ENCODE peak calls at places on chromosome 5, in ten cellular contexts. Z is choroid plexus epithelial cell; T is lower lobe of right lung; P is WTC11; R is endothelial cell; C is nephron progenitor cell; D is lower leg skin; N is CD8-positive, alpha-beta T cell; H is kidney epithelial cell; G is neural crest cell. X is an unnamed sample.

GRCh38 chr5:81450940-81451339 is 57.0 kb upstream of the ACOT12 start:
- DNase-seq in G (no peak), C (no peak), Z (peak), R (no peak), T (no peak), P (no peak), H (no peak), D (no peak), N (no peak), X (no peak)

GRCh38 chr5:109161914-109162683 is 247.7 kb downstream of the PJA2 start:
- DNase-seq in Z (peak), H (no peak), N (no peak), C (no peak), R (no peak), T (no peak), P (no peak), G (no peak), D (no peak), X (no peak)

GRCh38 chr5:83711982-83712601 is 8.6 kb downstream of the HAPLN1 start:
- DNase-seq in T (no peak), G (peak), D (peak), H (no peak), N (no peak), C (peak), R (peak), P (peak), Z (peak), X (peak)

GRCh38 chr5:53323511-53323910 is 156.9 kb upstream of the FST start:
- DNase-seq in T (no peak), N (no peak), H (no peak), G (no peak), C (no peak), Z (no peak), D (no peak), R (no peak), P (no peak), X (no peak)

GRCh38 chr5:180330270-180330648 is 22.9 kb downstream of the GFPT2 start:
- DNase-seq in D (no peak), H (no peak), R (no peak), Z (no peak), C (no peak), G (no peak), P (no peak), N (no peak), T (no peak), X (no peak)

GRCh38 chr5:121158433-121158832 is 693.2 kb upstream of the FTMT start:
- DNase-seq in N (no peak), D (no peak), Z (no peak), C (no peak), P (no peak), H (no peak), R (no peak), T (no peak), G (no peak), X (no peak)

GRCh38 chr5:175230299-175230698 is 213.7 kb downstream of the DRD1 start:
- DNase-seq in T (no peak), H (no peak), Z (no peak), D (no peak), P (no peak), R (no peak), C (no peak), G (no peak), N (no peak), X (no peak)

GRCh38 chr5:66333192-66333591 is 189.1 kb downstream of the SREK1 start:
- DNase-seq in P (no peak), T (no peak), R (no peak), Z (no peak), G (no peak), N (no peak), C (no peak), D (no peak), H (no peak), X (no peak)

GRCh38 chr5:108079754-108080153 is 302.1 kb downstream of the FBXL17 start:
- DNase-seq in D (no peak), P (no peak), Z (peak), H (no peak), N (no peak), R (no peak), C (no peak), T (no peak), G (no peak), X (no peak)

GRCh38 chr5:179486596-179487051 is 63.7 kb upstream of the RUFY1 start:
- DNase-seq in N (no peak), D (no peak), G (no peak), R (no peak), C (no peak), P (no peak), T (no peak), H (no peak), Z (peak), X (no peak)

GRCh38 chr5:15993334-15993733 is 186.3 kb downstream of the MARCHF11 start:
- DNase-seq in G (no peak), C (no peak), D (no peak), Z (peak), R (no peak), T (no peak), P (no peak), H (no peak), N (no peak), X (no peak)

GRCh38 chr5:44774279-44774880 is 34.4 kb upstream of the MRPS30 start:
- DNase-seq in G (no peak), C (peak), R (no peak), T (no peak), N (no peak), Z (peak), P (no peak), D (no peak), H (no peak), X (no peak)

GRCh38 chr5:145233461-145233860 is 601.7 kb downstream of the PRELID2 start:
- DNase-seq in D (no peak), Z (no peak), T (no peak), C (no peak), G (no peak), N (no peak), R (no peak), H (no peak), P (no peak), X (no peak)

GRCh38 chr5:91379602-91380490 is 3.3 kb downstream of the ARRDC3 start:
- DNase-seq in P (peak), R (peak), T (peak), Z (peak), C (peak), N (peak), H (peak), G (peak), D (peak), X (peak)

GRCh38 chr5:58040044-58040443 is 419.8 kb downstream of the PLK2 start:
- DNase-seq in H (no peak), T (no peak), R (no peak), N (no peak), Z (no peak), G (no peak), C (no peak), P (no peak), D (no peak), X (no peak)

GRCh38 chr5:5572983-5573797 is 150.7 kb downstream of the ICE1 start:
- DNase-seq in P (no peak), C (no peak), R (no peak), T (no peak), G (no peak), H (no peak), Z (no peak), D (no peak), N (no peak), X (no peak)

GRCh38 chr5:124330595-124330994 is 415.8 kb downstream of the ZNF608 start:
- DNase-seq in G (no peak), P (no peak), T (no peak), R (no peak), D (no peak), Z (no peak), N (no peak), H (no peak), C (no peak), X (no peak)

GRCh38 chr5:80926979-80927656 is 33.0 kb upstream of the RASGRF2 start:
- DNase-seq in P (no peak), H (no peak), C (no peak), Z (no peak), R (no peak), T (no peak), N (no peak), D (no peak), G (no peak), X (no peak)

GRCh38 chr5:181173420-181174342 is 26.3 kb downstream of the OR2V2 start:
- DNase-seq in D (no peak), C (peak), G (no peak), P (peak), H (no peak), Z (peak), R (no peak), T (no peak), N (peak), X (peak)

GRCh38 chr5:2135833-2136232 is 253.1 kb upstream of the IRX4 start:
- DNase-seq in Z (no peak), R (no peak), C (no peak), N (no peak), D (no peak), T (no peak), H (no peak), G (no peak), P (no peak), X (no peak)

GRCh38 chr5:2133936-2134335 is 251.2 kb upstream of the IRX4 start:
- DNase-seq in C (no peak), N (no peak), T (no peak), P (no peak), H (no peak), D (no peak), R (no peak), G (no peak), Z (no peak), X (no peak)

GRCh38 chr5:2134543-2135299 is 252.0 kb upstream of the IRX4 start:
- DNase-seq in T (no peak), Z (peak), C (no peak), H (no peak), D (no peak), R (no peak), N (no peak), G (no peak), P (no peak), X (no peak)

GRCh38 chr5:2136728-2137333 is 254.1 kb upstream of the IRX4 start:
- DNase-seq in G (no peak), Z (no peak), D (no peak), R (no peak), H (no peak), C (no peak), T (no peak), N (no peak), P (no peak), X (no peak)

GRCh38 chr5:2135354-2135753 is 252.6 kb upstream of the IRX4 start:
- DNase-seq in H (no peak), R (no peak), D (no peak), T (no peak), P (no peak), Z (no peak), N (no peak), G (no peak), C (no peak), X (no peak)
- TF ChIP-seq CTCF in H (no peak), R (no peak), D (no peak), T (no peak), P (peak), Z (no peak), N (no peak), G (no peak), C (no peak), X (no peak)

GRCh38 chr5:169116961-169117461 is 183.9 kb downstream of the SLIT3 start:
- DNase-seq in H (no peak), N (no peak), G (no peak), R (peak), Z (no peak), P (peak), C (peak), T (no peak), D (peak), X (peak)
- TF ChIP-seq CTCF in H (no peak), N (no peak), G (peak), R (no peak), Z (no peak), P (no peak), C (no peak), T (no peak), D (no peak), X (peak)

GRCh38 chr5:151406322-151406947 is 41.0 kb upstream of the SLC36A1 start:
- DNase-seq in D (no peak), G (no peak), N (no peak), R (no peak), Z (peak), H (no peak), P (peak), C (no peak), T (no peak), X (no peak)
- TF ChIP-seq CTCF in D (no peak), G (peak), N (peak), R (peak), Z (peak), H (peak), P (peak), C (peak), T (peak), X (peak)

DNA sequence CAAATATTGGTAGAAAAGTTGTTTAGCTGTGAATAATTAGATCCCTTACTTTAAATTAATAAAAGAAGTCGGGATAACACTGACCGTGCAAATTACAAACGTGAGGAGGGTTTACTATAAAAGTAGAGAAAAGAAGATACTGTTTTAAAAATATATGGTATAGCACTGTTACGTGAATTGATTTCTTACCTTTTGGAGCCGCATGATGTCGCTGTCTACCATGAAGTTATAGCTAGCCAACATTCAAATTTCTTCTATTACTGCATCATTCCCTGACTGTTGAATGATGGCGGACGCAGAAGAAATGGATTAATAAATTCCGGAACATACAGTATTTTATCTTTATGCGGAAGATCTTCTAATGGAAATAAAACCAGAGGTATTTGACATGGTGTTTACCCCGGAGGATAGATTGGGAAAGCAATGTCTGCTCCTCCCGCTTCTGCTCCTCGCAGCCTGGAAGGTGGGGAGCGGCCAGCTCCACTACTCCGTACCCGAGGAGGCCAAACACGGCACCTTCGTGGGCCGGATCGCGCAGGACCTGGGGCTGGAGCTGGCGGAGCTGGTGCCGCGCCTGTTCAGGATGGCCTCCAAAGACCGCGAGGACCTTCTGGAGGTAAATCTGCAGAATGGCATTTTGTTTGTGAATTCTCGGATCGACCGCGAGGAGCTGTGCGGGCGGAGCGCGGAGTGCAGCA is at the start of gene PCDHA6:
- DNase-seq in R (no peak), D (no peak), T (no peak), N (no peak), H (no peak), P (no peak), C (peak), G (no peak), Z (peak), X (no peak)
- TF ChIP-seq CTCF in R (no peak), D (no peak), T (no peak), N (no peak), H (no peak), P (no peak), C (peak), G (peak), Z (no peak), X (no peak)

GRCh38 chr5:151903243-151903653 is 21.4 kb downstream of the GLRA1 start:
- DNase-seq in R (no peak), H (no peak), P (peak), C (no peak), N (no peak), T (no peak), G (no peak), D (no peak), Z (peak), X (no peak)
- TF ChIP-seq CTCF in R (no peak), H (no peak), P (no peak), C (no peak), N (no peak), T (no peak), G (no peak), D (no peak), Z (no peak), X (no peak)

GRCh38 chr5:74787424-74787823 is 20.4 kb downstream of the NSA2 start:
- DNase-seq in D (no peak), C (no peak), H (no peak), Z (no peak), R (no peak), T (no peak), G (no peak), P (no peak), N (no peak), X (no peak)

GRCh38 chr5:74786851-74787250 is 19.8 kb downstream of the NSA2 start:
- DNase-seq in P (no peak), D (no peak), H (no peak), N (no peak), Z (no peak), T (no peak), R (no peak), C (no peak), G (no peak), X (no peak)
- TF ChIP-seq CTCF in P (no peak), D (no peak), H (no peak), N (no peak), Z (no peak), T (no peak), R (no peak), C (no peak), G (no peak), X (no peak)

GRCh38 chr5:95113489-95113888 is 171.4 kb downstream of the MCTP1 start:
- DNase-seq in Z (peak), H (peak), C (no peak), R (no peak), N (no peak), D (no peak), P (peak), T (no peak), G (no peak), X (no peak)
- TF ChIP-seq CTCF in Z (peak), H (peak), C (no peak), R (no peak), N (no peak), D (no peak), P (no peak), T (no peak), G (no peak), X (no peak)

DNA sequence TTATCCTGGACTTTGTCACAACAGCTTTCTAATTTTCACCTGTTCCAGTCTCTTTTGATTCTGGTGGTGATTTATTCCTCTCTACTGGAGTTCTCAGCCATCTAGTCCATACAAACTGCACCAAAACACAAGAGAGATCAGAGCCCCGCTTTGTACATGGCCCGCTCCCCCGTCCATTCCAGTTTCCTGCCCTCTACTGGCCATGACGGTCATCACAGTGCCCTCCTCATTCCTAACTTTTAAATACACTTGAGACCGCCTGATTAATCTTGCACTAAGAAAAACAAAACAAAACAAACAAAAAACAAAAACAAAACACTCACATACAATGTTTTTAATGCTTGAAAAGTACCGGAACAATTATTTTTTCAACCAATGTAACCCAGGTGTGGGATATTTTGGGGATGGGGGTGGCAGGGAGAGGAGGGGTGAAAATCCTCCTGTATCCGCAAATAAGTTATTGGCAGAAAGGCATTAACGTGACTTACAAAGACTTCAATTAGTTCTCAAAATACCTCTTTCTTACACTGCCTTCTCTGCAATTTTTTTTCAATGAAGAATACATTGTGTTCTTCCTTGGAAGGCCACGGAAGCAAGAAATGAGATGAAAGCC is 84.8 kb upstream of the PAM start:
- DNase-seq in N (no peak), D (no peak), C (no peak), G (peak), Z (peak), R (peak), H (no peak), P (peak), T (no peak), X (peak)
- TF ChIP-seq CTCF in N (no peak), D (no peak), C (peak), G (peak), Z (peak), R (peak), H (peak), P (peak), T (peak), X (peak)